ENCODE peak calls at places on chromosomes 11 and 22, in four cellular contexts. One of them, this sample, is unnamed.

GRCh38 chr11:68825603-68826002 is 16.1 kb downstream of the CPT1A start:
- DNase-seq in body of pancreas: peak; percentile 74
- DNase-seq in heart left ventricle: no peak
- DNase-seq in Caco-2: peak; percentile 74
- DNase-seq in this sample: no peak

GRCh38 chr11:70713436-70713835 is 315.1 kb downstream of the CTTN start:
- DNase-seq in heart left ventricle: no peak
- DNase-seq in body of pancreas: no peak
- DNase-seq in Caco-2: no peak
- DNase-seq in this sample: no peak

GRCh38 chr11:45252134-45252856 is 33.8 kb downstream of the SYT13 start:
- DNase-seq in Caco-2: peak; percentile 83
- DNase-seq in body of pancreas: peak; percentile 75
- DNase-seq in heart left ventricle: peak; percentile 69
- DNase-seq in this sample: no peak

GRCh38 chr11:47201015-47201414 is 13.8 kb upstream of the DDB2 start:
- DNase-seq in Caco-2: no peak
- DNase-seq in heart left ventricle: no peak
- DNase-seq in body of pancreas: no peak
- DNase-seq in this sample: no peak

GRCh38 chr22:16975155-16975885 is 32.7 kb downstream of the GAB4 start:
- DNase-seq in heart left ventricle: no peak
- DNase-seq in Caco-2: no peak
- DNase-seq in body of pancreas: no peak
- DNase-seq in this sample: no peak

GRCh38 chr11:85752890-85753581 is 57.9 kb downstream of the SYTL2 start:
- DNase-seq in body of pancreas: peak; percentile 15
- DNase-seq in Caco-2: no peak
- DNase-seq in heart left ventricle: no peak
- DNase-seq in this sample: no peak

GRCh38 chr11:34407121-34407813 is 31.5 kb upstream of the CAT start:
- DNase-seq in heart left ventricle: no peak
- DNase-seq in Caco-2: no peak
- DNase-seq in body of pancreas: peak; percentile 13
- DNase-seq in this sample: no peak

GRCh38 chr11:72607101-72607468 is 67.1 kb downstream of the PDE2A start:
- DNase-seq in heart left ventricle: no peak
- DNase-seq in body of pancreas: no peak
- DNase-seq in Caco-2: no peak
- DNase-seq in this sample: no peak

GRCh38 chr22:26170795-26171194 is 1.5 kb downstream of the SEZ6L start:
- DNase-seq in heart left ventricle: no peak
- DNase-seq in body of pancreas: peak; percentile 17
- DNase-seq in Caco-2: peak; percentile 23
- DNase-seq in this sample: no peak

GRCh38 chr11:64600281-64600992 is 9.4 kb downstream of the SLC22A12 start:
- DNase-seq in Caco-2: no peak
- DNase-seq in body of pancreas: no peak
- DNase-seq in heart left ventricle: no peak
- DNase-seq in this sample: no peak

GRCh38 chr22:31313366-31314147 is 21.3 kb upstream of the PIK3IP1 start:
- DNase-seq in Caco-2: peak; percentile 74
- DNase-seq in heart left ventricle: peak; percentile 72
- DNase-seq in body of pancreas: peak; percentile 91
- DNase-seq in this sample: peak; percentile 77

GRCh38 chr22:45903355-45904149 is 73.4 kb downstream of the WNT7B start:
- DNase-seq in heart left ventricle: no peak
- DNase-seq in Caco-2: no peak
- DNase-seq in body of pancreas: peak; percentile 73
- DNase-seq in this sample: no peak

GRCh38 chr11:1761110-1761856 is 2.4 kb downstream of the CTSD start:
- DNase-seq in body of pancreas: no peak
- DNase-seq in Caco-2: no peak
- DNase-seq in heart left ventricle: no peak
- DNase-seq in this sample: no peak

GRCh38 chr11:111941963-111942362 is 4.8 kb downstream of the DIXDC1 start:
- DNase-seq in heart left ventricle: peak; percentile 75
- DNase-seq in Caco-2: no peak
- DNase-seq in body of pancreas: no peak
- DNase-seq in this sample: peak; percentile 57

GRCh38 chr11:62601114-62601363 is 626 bp downstream of the MTA2 start:
- DNase-seq in Caco-2: no peak
- DNase-seq in body of pancreas: peak; percentile 50
- DNase-seq in heart left ventricle: no peak
- DNase-seq in this sample: no peak

DNA sequence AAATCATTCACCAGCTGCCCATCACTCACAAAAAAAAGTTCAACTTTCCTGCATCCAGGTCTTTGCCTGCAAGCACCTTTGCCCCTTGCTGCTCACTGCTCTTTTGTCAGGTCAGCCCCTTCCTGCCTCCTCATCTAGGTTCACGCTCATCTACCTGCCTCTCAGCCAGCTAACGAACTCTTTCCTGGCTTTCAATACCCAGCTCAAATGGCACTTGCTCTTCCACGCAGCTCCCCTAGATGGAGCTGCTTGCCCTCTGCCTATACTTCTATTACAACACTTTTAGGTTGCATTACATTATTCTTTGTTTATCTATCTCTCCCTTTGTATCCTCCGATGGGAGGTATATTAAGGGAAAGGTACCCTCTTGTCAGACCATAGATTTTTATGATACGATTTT is 78.9 kb upstream of the TBCEL start:
- DNase-seq in Caco-2: no peak
- DNase-seq in body of pancreas: no peak
- DNase-seq in heart left ventricle: no peak
- DNase-seq in this sample: no peak
- TF ChIP-seq CTCF in Caco-2: peak; percentile 29
- TF ChIP-seq CTCF in body of pancreas: peak; percentile 2
- TF ChIP-seq CTCF in heart left ventricle: no peak
- TF ChIP-seq CTCF in this sample: no peak

DNA sequence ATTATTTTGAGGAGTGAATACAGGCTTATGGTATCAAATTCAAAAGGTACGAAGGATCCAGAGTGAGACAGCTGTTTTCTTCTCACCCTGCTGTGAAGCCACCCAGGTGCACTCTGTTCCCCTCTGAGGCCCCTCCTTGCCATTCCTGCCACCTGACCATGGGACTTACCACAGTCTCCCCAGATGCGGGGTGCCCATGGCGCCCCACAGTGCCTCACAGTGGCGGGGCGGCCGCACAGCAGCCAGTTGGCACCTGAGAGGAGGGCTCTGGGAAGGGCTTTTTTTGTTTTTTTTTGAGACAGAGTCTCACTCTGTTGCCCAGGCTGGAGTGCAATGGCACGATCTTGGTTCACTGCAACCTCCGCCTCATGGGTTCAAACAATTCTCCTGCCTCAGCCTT is 151.7 kb downstream of the CEP164 start:
- DNase-seq in heart left ventricle: no peak
- DNase-seq in Caco-2: peak; percentile 39
- DNase-seq in body of pancreas: no peak
- DNase-seq in this sample: no peak
- TF ChIP-seq CTCF in heart left ventricle: no peak
- TF ChIP-seq CTCF in Caco-2: peak; percentile 46
- TF ChIP-seq CTCF in body of pancreas: peak; percentile 23
- TF ChIP-seq CTCF in this sample: no peak

DNA sequence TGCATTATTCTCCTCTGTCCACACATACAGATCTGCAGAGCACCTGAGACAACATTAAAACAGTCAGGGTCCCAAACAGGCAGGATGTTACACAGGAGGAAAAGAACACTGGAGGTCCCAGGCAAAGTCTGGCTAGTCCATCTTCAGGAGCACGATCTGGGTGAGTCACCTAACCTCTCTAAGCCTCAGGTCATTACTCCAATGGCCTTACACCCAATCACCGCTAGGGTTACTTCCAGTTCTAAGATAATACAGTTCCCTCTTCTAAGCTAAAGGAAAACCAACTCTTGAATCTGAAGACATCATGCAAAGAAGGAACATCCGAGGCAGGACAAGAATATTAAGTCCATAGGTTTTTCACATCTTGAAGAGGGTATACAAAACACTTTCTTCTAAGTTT is 24.5 kb downstream of the ASCC2 start:
- DNase-seq in heart left ventricle: no peak
- DNase-seq in body of pancreas: no peak
- DNase-seq in Caco-2: peak; percentile 25
- DNase-seq in this sample: no peak
- TF ChIP-seq CTCF in heart left ventricle: no peak
- TF ChIP-seq CTCF in body of pancreas: no peak
- TF ChIP-seq CTCF in Caco-2: no peak
- TF ChIP-seq CTCF in this sample: no peak

DNA sequence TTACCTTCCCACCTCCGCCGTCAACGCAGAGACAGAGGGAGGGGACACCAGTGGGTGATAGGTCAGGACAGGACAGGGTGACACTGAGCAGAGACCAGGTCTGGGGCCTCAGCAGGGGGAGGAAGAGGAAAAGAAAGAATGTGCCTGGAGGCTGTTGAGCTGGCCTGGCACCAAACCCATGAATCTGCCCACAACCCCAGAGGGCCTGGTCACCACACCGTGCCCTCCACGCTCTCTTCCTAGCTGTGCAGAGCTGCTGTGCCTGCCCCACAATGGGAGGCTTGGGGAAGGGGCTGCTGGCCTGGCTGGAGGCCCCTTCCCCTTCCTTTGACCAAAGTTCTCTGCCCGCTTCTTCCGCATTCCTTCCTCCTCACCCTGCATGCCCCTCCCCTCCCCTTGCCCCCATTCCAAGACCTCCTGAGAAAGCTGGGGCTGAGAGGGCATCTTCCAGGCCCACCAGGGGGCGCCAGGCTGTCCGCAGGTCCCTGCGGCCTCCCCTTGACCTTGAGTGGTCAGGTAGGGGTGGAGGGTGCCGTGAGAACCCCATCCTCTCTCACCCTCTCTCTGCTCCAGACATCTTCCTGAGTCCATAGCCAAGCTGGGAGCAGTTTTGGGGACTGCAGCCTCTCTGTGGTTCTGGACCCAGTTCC is 11.0 kb upstream of the CACNA1I start:
- DNase-seq in body of pancreas: no peak
- DNase-seq in Caco-2: peak; percentile 45
- DNase-seq in heart left ventricle: no peak
- DNase-seq in this sample: no peak
- TF ChIP-seq CTCF in body of pancreas: no peak
- TF ChIP-seq CTCF in Caco-2: peak; percentile 56
- TF ChIP-seq CTCF in heart left ventricle: peak; percentile 33
- TF ChIP-seq CTCF in this sample: no peak

GRCh38 chr22:22552630-22553029 is 6.4 kb downstream of the PRAME start:
- DNase-seq in heart left ventricle: no peak
- DNase-seq in Caco-2: peak; percentile 44
- DNase-seq in body of pancreas: no peak
- DNase-seq in this sample: no peak
- TF ChIP-seq CTCF in heart left ventricle: no peak
- TF ChIP-seq CTCF in Caco-2: peak; percentile 22
- TF ChIP-seq CTCF in body of pancreas: no peak
- TF ChIP-seq CTCF in this sample: no peak

GRCh38 chr22:39232246-39232645 is 12.5 kb downstream of the PDGFB start:
- DNase-seq in body of pancreas: no peak
- DNase-seq in Caco-2: no peak
- DNase-seq in heart left ventricle: no peak
- DNase-seq in this sample: no peak

GRCh38 chr22:39229075-39229474 is 15.7 kb downstream of the PDGFB start:
- DNase-seq in Caco-2: no peak
- DNase-seq in body of pancreas: no peak
- DNase-seq in heart left ventricle: no peak
- DNase-seq in this sample: no peak

GRCh38 chr22:39231197-39231950 is 13.4 kb downstream of the PDGFB start:
- DNase-seq in body of pancreas: peak; percentile 9
- DNase-seq in Caco-2: no peak
- DNase-seq in heart left ventricle: no peak
- DNase-seq in this sample: no peak

GRCh38 chr22:39229688-39230260 is 15.0 kb downstream of the PDGFB start:
- DNase-seq in heart left ventricle: no peak
- DNase-seq in Caco-2: no peak
- DNase-seq in body of pancreas: no peak
- DNase-seq in this sample: no peak

DNA sequence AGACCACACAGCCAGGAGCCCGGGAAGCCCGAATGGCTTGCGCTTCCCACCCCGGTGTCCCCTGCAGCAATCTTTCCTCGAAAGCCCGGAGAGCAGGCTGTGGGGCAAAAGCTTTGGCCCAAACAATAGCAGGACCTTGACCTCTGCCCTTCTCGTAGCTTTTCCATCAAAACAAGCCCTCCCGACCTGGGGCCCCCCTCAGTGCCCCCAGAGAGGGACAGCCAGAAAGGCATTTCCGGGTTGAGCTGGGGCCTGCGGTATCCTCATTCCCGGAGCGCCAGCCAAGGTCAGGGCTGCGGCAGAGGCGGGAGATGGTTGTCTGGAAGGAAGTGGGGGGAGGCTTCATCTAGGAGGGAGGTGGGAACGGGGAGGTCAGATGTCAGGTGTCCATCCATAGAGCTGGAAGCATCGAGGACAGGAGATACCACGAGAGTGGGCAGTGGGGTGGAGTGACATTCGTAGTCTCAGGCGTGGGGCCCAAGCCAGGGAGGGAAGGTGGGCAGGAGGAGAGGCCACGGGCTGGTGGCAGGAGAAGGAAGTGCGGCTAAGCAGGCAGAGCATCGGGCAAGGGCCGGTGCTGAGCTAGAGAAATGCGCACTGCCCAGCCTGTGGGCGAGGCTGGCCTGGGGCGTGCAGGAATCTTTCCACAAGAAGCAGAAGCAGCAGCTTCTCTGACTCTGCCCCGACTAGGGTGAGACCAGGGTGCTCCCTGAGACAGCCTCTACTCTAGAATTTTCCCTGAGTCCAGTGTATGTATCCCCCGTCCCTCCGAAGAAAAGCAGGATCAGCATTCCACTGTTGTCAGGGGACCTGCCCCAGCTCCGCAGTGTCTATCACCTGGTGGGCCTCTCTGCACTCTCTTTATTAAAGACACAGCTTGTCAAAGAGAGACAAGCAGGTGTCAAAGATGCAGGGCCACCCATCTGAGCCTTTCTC is 14.3 kb downstream of the PDGFB start:
- DNase-seq in body of pancreas: no peak
- DNase-seq in Caco-2: no peak
- DNase-seq in heart left ventricle: peak; percentile 40
- DNase-seq in this sample: no peak
- TF ChIP-seq CTCF in body of pancreas: no peak
- TF ChIP-seq CTCF in Caco-2: no peak
- TF ChIP-seq CTCF in heart left ventricle: no peak
- TF ChIP-seq CTCF in this sample: no peak

GRCh38 chr11:8767466-8768142 is 85.0 kb downstream of the RPL27A start:
- DNase-seq in body of pancreas: no peak
- DNase-seq in heart left ventricle: no peak
- DNase-seq in Caco-2: no peak
- DNase-seq in this sample: no peak

GRCh38 chr11:8766993-8767374 is 84.4 kb downstream of the RPL27A start:
- DNase-seq in body of pancreas: no peak
- DNase-seq in heart left ventricle: no peak
- DNase-seq in Caco-2: no peak
- DNase-seq in this sample: no peak

GRCh38 chr11:8765294-8765693 is 82.7 kb downstream of the RPL27A start:
- DNase-seq in Caco-2: no peak
- DNase-seq in body of pancreas: no peak
- DNase-seq in heart left ventricle: no peak
- DNase-seq in this sample: no peak

GRCh38 chr11:8766043-8766992 is 83.7 kb downstream of the RPL27A start:
- DNase-seq in heart left ventricle: no peak
- DNase-seq in Caco-2: no peak
- DNase-seq in body of pancreas: no peak
- DNase-seq in this sample: no peak

GRCh38 chr11:8768625-8769333 is 86.2 kb downstream of the RPL27A start:
- DNase-seq in heart left ventricle: peak; percentile 87
- DNase-seq in Caco-2: peak; percentile 43
- DNase-seq in body of pancreas: peak; percentile 74
- DNase-seq in this sample: no peak
- TF ChIP-seq CTCF in heart left ventricle: peak; percentile 22
- TF ChIP-seq CTCF in Caco-2: no peak
- TF ChIP-seq CTCF in body of pancreas: peak; percentile 19
- TF ChIP-seq CTCF in this sample: no peak

This sample was measured in right atrium auricular region.